ENCODE peak calls at places on chromosome 9, in ten cellular contexts. One of them, this sample, is unnamed.

GRCh38 chr9:83596899-83597504 is 25.9 kb upstream of the IDNK start:
- DNase-seq in AG10803: no peak
- DNase-seq in hippocampal formation: peak
- DNase-seq in LoVo: no peak
- DNase-seq in activated effector memory CD4-positive, alpha-beta T cell treated with anti-CD3 and anti-CD28 coated beads, Interleukin-2, amount 50 U/mL, for 16 hours: peak
- DNase-seq in activated CD8-positive, alpha-beta T cell treated with anti-CD3 and anti-CD28 coated beads, Interleukin-2, amount 10 ng/mL, durations not matched to agents 7 days and 5 days: peak
- DNase-seq in IMR-90: no peak
- DNase-seq in substantia nigra: no peak
- DNase-seq in epithelial cell of esophagus: peak
- DNase-seq in T-helper 22 cell: no peak
- DNase-seq in this sample: peak

GRCh38 chr9:81083821-81084512 is 605.4 kb downstream of the TLE1 start:
- DNase-seq in epithelial cell of esophagus: peak
- DNase-seq in IMR-90: peak
- DNase-seq in T-helper 22 cell: no peak
- DNase-seq in hippocampal formation: no peak
- DNase-seq in LoVo: no peak
- DNase-seq in substantia nigra: no peak
- DNase-seq in AG10803: peak
- DNase-seq in activated CD8-positive, alpha-beta T cell treated with anti-CD3 and anti-CD28 coated beads, Interleukin-2, amount 10 ng/mL, durations not matched to agents 7 days and 5 days: no peak
- DNase-seq in activated effector memory CD4-positive, alpha-beta T cell treated with anti-CD3 and anti-CD28 coated beads, Interleukin-2, amount 50 U/mL, for 16 hours: no peak
- DNase-seq in this sample: no peak

GRCh38 chr9:94818196-94818541 is 91.7 kb downstream of the AOPEP start:
- DNase-seq in T-helper 22 cell: no peak
- DNase-seq in activated effector memory CD4-positive, alpha-beta T cell treated with anti-CD3 and anti-CD28 coated beads, Interleukin-2, amount 50 U/mL, for 16 hours: no peak
- DNase-seq in hippocampal formation: no peak
- DNase-seq in LoVo: no peak
- DNase-seq in epithelial cell of esophagus: peak
- DNase-seq in AG10803: no peak
- DNase-seq in substantia nigra: no peak
- DNase-seq in IMR-90: no peak
- DNase-seq in activated CD8-positive, alpha-beta T cell treated with anti-CD3 and anti-CD28 coated beads, Interleukin-2, amount 10 ng/mL, durations not matched to agents 7 days and 5 days: no peak
- DNase-seq in this sample: no peak

GRCh38 chr9:69585571-69585970 is 86.6 kb downstream of the APBA1 start:
- DNase-seq in activated effector memory CD4-positive, alpha-beta T cell treated with anti-CD3 and anti-CD28 coated beads, Interleukin-2, amount 50 U/mL, for 16 hours: no peak
- DNase-seq in AG10803: no peak
- DNase-seq in activated CD8-positive, alpha-beta T cell treated with anti-CD3 and anti-CD28 coated beads, Interleukin-2, amount 10 ng/mL, durations not matched to agents 7 days and 5 days: no peak
- DNase-seq in LoVo: no peak
- DNase-seq in hippocampal formation: no peak
- DNase-seq in epithelial cell of esophagus: peak
- DNase-seq in IMR-90: no peak
- DNase-seq in T-helper 22 cell: no peak
- DNase-seq in substantia nigra: no peak
- DNase-seq in this sample: no peak

GRCh38 chr9:120625222-120625621 is 45.3 kb upstream of the CDK5RAP2 start:
- DNase-seq in substantia nigra: no peak
- DNase-seq in activated CD8-positive, alpha-beta T cell treated with anti-CD3 and anti-CD28 coated beads, Interleukin-2, amount 10 ng/mL, durations not matched to agents 7 days and 5 days: no peak
- DNase-seq in LoVo: no peak
- DNase-seq in AG10803: peak
- DNase-seq in IMR-90: peak
- DNase-seq in T-helper 22 cell: no peak
- DNase-seq in epithelial cell of esophagus: peak
- DNase-seq in activated effector memory CD4-positive, alpha-beta T cell treated with anti-CD3 and anti-CD28 coated beads, Interleukin-2, amount 50 U/mL, for 16 hours: no peak
- DNase-seq in hippocampal formation: no peak
- DNase-seq in this sample: no peak

GRCh38 chr9:131410051-131410491 is 16.2 kb downstream of the PRRC2B start:
- DNase-seq in epithelial cell of esophagus: no peak
- DNase-seq in AG10803: peak
- DNase-seq in T-helper 22 cell: peak
- DNase-seq in substantia nigra: no peak
- DNase-seq in LoVo: no peak
- DNase-seq in activated effector memory CD4-positive, alpha-beta T cell treated with anti-CD3 and anti-CD28 coated beads, Interleukin-2, amount 50 U/mL, for 16 hours: peak
- DNase-seq in hippocampal formation: no peak
- DNase-seq in activated CD8-positive, alpha-beta T cell treated with anti-CD3 and anti-CD28 coated beads, Interleukin-2, amount 10 ng/mL, durations not matched to agents 7 days and 5 days: peak
- DNase-seq in IMR-90: peak
- DNase-seq in this sample: no peak

GRCh38 chr9:135804588-135805421 is 102.5 kb downstream of the CAMSAP1 start:
- DNase-seq in substantia nigra: no peak
- DNase-seq in IMR-90: peak
- DNase-seq in T-helper 22 cell: no peak
- DNase-seq in activated effector memory CD4-positive, alpha-beta T cell treated with anti-CD3 and anti-CD28 coated beads, Interleukin-2, amount 50 U/mL, for 16 hours: no peak
- DNase-seq in AG10803: peak
- DNase-seq in activated CD8-positive, alpha-beta T cell treated with anti-CD3 and anti-CD28 coated beads, Interleukin-2, amount 10 ng/mL, durations not matched to agents 7 days and 5 days: no peak
- DNase-seq in LoVo: no peak
- DNase-seq in hippocampal formation: no peak
- DNase-seq in epithelial cell of esophagus: no peak
- DNase-seq in this sample: no peak

GRCh38 chr9:114448706-114449105 is 56.6 kb downstream of the WHRN start:
- DNase-seq in substantia nigra: no peak
- DNase-seq in epithelial cell of esophagus: no peak
- DNase-seq in IMR-90: peak
- DNase-seq in T-helper 22 cell: no peak
- DNase-seq in activated effector memory CD4-positive, alpha-beta T cell treated with anti-CD3 and anti-CD28 coated beads, Interleukin-2, amount 50 U/mL, for 16 hours: no peak
- DNase-seq in AG10803: peak
- DNase-seq in hippocampal formation: no peak
- DNase-seq in activated CD8-positive, alpha-beta T cell treated with anti-CD3 and anti-CD28 coated beads, Interleukin-2, amount 10 ng/mL, durations not matched to agents 7 days and 5 days: no peak
- DNase-seq in LoVo: no peak
- DNase-seq in this sample: no peak

GRCh38 chr9:33850677-33851076 is 33.7 kb downstream of the UBE2R2 start:
- DNase-seq in LoVo: no peak
- DNase-seq in hippocampal formation: no peak
- DNase-seq in activated effector memory CD4-positive, alpha-beta T cell treated with anti-CD3 and anti-CD28 coated beads, Interleukin-2, amount 50 U/mL, for 16 hours: peak
- DNase-seq in T-helper 22 cell: no peak
- DNase-seq in IMR-90: no peak
- DNase-seq in activated CD8-positive, alpha-beta T cell treated with anti-CD3 and anti-CD28 coated beads, Interleukin-2, amount 10 ng/mL, durations not matched to agents 7 days and 5 days: no peak
- DNase-seq in epithelial cell of esophagus: no peak
- DNase-seq in AG10803: no peak
- DNase-seq in substantia nigra: no peak
- DNase-seq in this sample: no peak

GRCh38 chr9:77464591-77465125 is 183.5 kb downstream of the GNA14 start:
- DNase-seq in T-helper 22 cell: no peak
- DNase-seq in epithelial cell of esophagus: no peak
- DNase-seq in activated effector memory CD4-positive, alpha-beta T cell treated with anti-CD3 and anti-CD28 coated beads, Interleukin-2, amount 50 U/mL, for 16 hours: no peak
- DNase-seq in substantia nigra: no peak
- DNase-seq in IMR-90: peak
- DNase-seq in activated CD8-positive, alpha-beta T cell treated with anti-CD3 and anti-CD28 coated beads, Interleukin-2, amount 10 ng/mL, durations not matched to agents 7 days and 5 days: no peak
- DNase-seq in hippocampal formation: no peak
- DNase-seq in LoVo: no peak
- DNase-seq in AG10803: no peak
- DNase-seq in this sample: no peak

GRCh38 chr9:77594963-77595362 is 53.2 kb downstream of the GNA14 start:
- DNase-seq in substantia nigra: no peak
- DNase-seq in T-helper 22 cell: no peak
- DNase-seq in IMR-90: no peak
- DNase-seq in epithelial cell of esophagus: no peak
- DNase-seq in hippocampal formation: no peak
- DNase-seq in activated effector memory CD4-positive, alpha-beta T cell treated with anti-CD3 and anti-CD28 coated beads, Interleukin-2, amount 50 U/mL, for 16 hours: no peak
- DNase-seq in activated CD8-positive, alpha-beta T cell treated with anti-CD3 and anti-CD28 coated beads, Interleukin-2, amount 10 ng/mL, durations not matched to agents 7 days and 5 days: no peak
- DNase-seq in LoVo: no peak
- DNase-seq in AG10803: peak
- DNase-seq in this sample: no peak

GRCh38 chr9:129312251-129312650 is 134.2 kb upstream of the IER5L start:
- DNase-seq in activated effector memory CD4-positive, alpha-beta T cell treated with anti-CD3 and anti-CD28 coated beads, Interleukin-2, amount 50 U/mL, for 16 hours: peak
- DNase-seq in AG10803: no peak
- DNase-seq in substantia nigra: no peak
- DNase-seq in LoVo: no peak
- DNase-seq in hippocampal formation: no peak
- DNase-seq in activated CD8-positive, alpha-beta T cell treated with anti-CD3 and anti-CD28 coated beads, Interleukin-2, amount 10 ng/mL, durations not matched to agents 7 days and 5 days: no peak
- DNase-seq in IMR-90: no peak
- DNase-seq in T-helper 22 cell: no peak
- DNase-seq in epithelial cell of esophagus: no peak
- DNase-seq in this sample: no peak

GRCh38 chr9:112112941-112113399 is 62.1 kb downstream of the SUSD1 start:
- DNase-seq in IMR-90: no peak
- DNase-seq in AG10803: peak
- DNase-seq in epithelial cell of esophagus: peak
- DNase-seq in LoVo: peak
- DNase-seq in hippocampal formation: no peak
- DNase-seq in T-helper 22 cell: no peak
- DNase-seq in activated CD8-positive, alpha-beta T cell treated with anti-CD3 and anti-CD28 coated beads, Interleukin-2, amount 10 ng/mL, durations not matched to agents 7 days and 5 days: no peak
- DNase-seq in activated effector memory CD4-positive, alpha-beta T cell treated with anti-CD3 and anti-CD28 coated beads, Interleukin-2, amount 50 U/mL, for 16 hours: peak
- DNase-seq in substantia nigra: no peak
- DNase-seq in this sample: no peak

GRCh38 chr9:75061169-75061568 is 26.8 kb downstream of the NMRK1 start:
- DNase-seq in IMR-90: no peak
- DNase-seq in T-helper 22 cell: no peak
- DNase-seq in hippocampal formation: no peak
- DNase-seq in activated CD8-positive, alpha-beta T cell treated with anti-CD3 and anti-CD28 coated beads, Interleukin-2, amount 10 ng/mL, durations not matched to agents 7 days and 5 days: no peak
- DNase-seq in epithelial cell of esophagus: no peak
- DNase-seq in activated effector memory CD4-positive, alpha-beta T cell treated with anti-CD3 and anti-CD28 coated beads, Interleukin-2, amount 50 U/mL, for 16 hours: no peak
- DNase-seq in AG10803: no peak
- DNase-seq in substantia nigra: no peak
- DNase-seq in LoVo: no peak
- DNase-seq in this sample: no peak

GRCh38 chr9:133701321-133701980 is 36.7 kb downstream of the SARDH start:
- DNase-seq in LoVo: no peak
- DNase-seq in activated CD8-positive, alpha-beta T cell treated with anti-CD3 and anti-CD28 coated beads, Interleukin-2, amount 10 ng/mL, durations not matched to agents 7 days and 5 days: peak
- DNase-seq in AG10803: peak
- DNase-seq in hippocampal formation: peak
- DNase-seq in epithelial cell of esophagus: no peak
- DNase-seq in T-helper 22 cell: peak
- DNase-seq in substantia nigra: peak
- DNase-seq in IMR-90: no peak
- DNase-seq in activated effector memory CD4-positive, alpha-beta T cell treated with anti-CD3 and anti-CD28 coated beads, Interleukin-2, amount 50 U/mL, for 16 hours: peak
- DNase-seq in this sample: peak

GRCh38 chr9:93190133-93190525 is 6.2 kb downstream of the WNK2 start:
- DNase-seq in T-helper 22 cell: no peak
- DNase-seq in activated effector memory CD4-positive, alpha-beta T cell treated with anti-CD3 and anti-CD28 coated beads, Interleukin-2, amount 50 U/mL, for 16 hours: no peak
- DNase-seq in epithelial cell of esophagus: no peak
- DNase-seq in LoVo: no peak
- DNase-seq in AG10803: no peak
- DNase-seq in hippocampal formation: no peak
- DNase-seq in activated CD8-positive, alpha-beta T cell treated with anti-CD3 and anti-CD28 coated beads, Interleukin-2, amount 10 ng/mL, durations not matched to agents 7 days and 5 days: no peak
- DNase-seq in substantia nigra: no peak
- DNase-seq in IMR-90: no peak
- DNase-seq in this sample: no peak

GRCh38 chr9:97555164-97555563 is 53.7 kb downstream of the TMOD1 start:
- DNase-seq in substantia nigra: no peak
- DNase-seq in IMR-90: peak
- DNase-seq in activated effector memory CD4-positive, alpha-beta T cell treated with anti-CD3 and anti-CD28 coated beads, Interleukin-2, amount 50 U/mL, for 16 hours: peak
- DNase-seq in LoVo: no peak
- DNase-seq in activated CD8-positive, alpha-beta T cell treated with anti-CD3 and anti-CD28 coated beads, Interleukin-2, amount 10 ng/mL, durations not matched to agents 7 days and 5 days: no peak
- DNase-seq in T-helper 22 cell: no peak
- DNase-seq in hippocampal formation: no peak
- DNase-seq in epithelial cell of esophagus: no peak
- DNase-seq in AG10803: no peak
- DNase-seq in this sample: no peak

GRCh38 chr9:137028013-137028280 is at the start of gene ABCA2:
- DNase-seq in T-helper 22 cell: no peak
- DNase-seq in epithelial cell of esophagus: no peak
- DNase-seq in substantia nigra: no peak
- DNase-seq in activated CD8-positive, alpha-beta T cell treated with anti-CD3 and anti-CD28 coated beads, Interleukin-2, amount 10 ng/mL, durations not matched to agents 7 days and 5 days: no peak
- DNase-seq in LoVo: no peak
- DNase-seq in activated effector memory CD4-positive, alpha-beta T cell treated with anti-CD3 and anti-CD28 coated beads, Interleukin-2, amount 50 U/mL, for 16 hours: no peak
- DNase-seq in IMR-90: peak
- DNase-seq in AG10803: no peak
- DNase-seq in hippocampal formation: no peak
- DNase-seq in this sample: no peak

GRCh38 chr9:131174681-131175239 is 49.4 kb downstream of the NUP214 start:
- DNase-seq in hippocampal formation: no peak
- DNase-seq in activated effector memory CD4-positive, alpha-beta T cell treated with anti-CD3 and anti-CD28 coated beads, Interleukin-2, amount 50 U/mL, for 16 hours: no peak
- DNase-seq in substantia nigra: no peak
- DNase-seq in AG10803: no peak
- DNase-seq in epithelial cell of esophagus: no peak
- DNase-seq in LoVo: no peak
- DNase-seq in activated CD8-positive, alpha-beta T cell treated with anti-CD3 and anti-CD28 coated beads, Interleukin-2, amount 10 ng/mL, durations not matched to agents 7 days and 5 days: no peak
- DNase-seq in IMR-90: no peak
- DNase-seq in T-helper 22 cell: no peak
- DNase-seq in this sample: no peak

GRCh38 chr9:89179535-89179919 is 909 bp upstream of the SHC3 start:
- DNase-seq in substantia nigra: no peak
- DNase-seq in epithelial cell of esophagus: peak
- DNase-seq in activated effector memory CD4-positive, alpha-beta T cell treated with anti-CD3 and anti-CD28 coated beads, Interleukin-2, amount 50 U/mL, for 16 hours: no peak
- DNase-seq in hippocampal formation: no peak
- DNase-seq in LoVo: peak
- DNase-seq in T-helper 22 cell: no peak
- DNase-seq in IMR-90: peak
- DNase-seq in activated CD8-positive, alpha-beta T cell treated with anti-CD3 and anti-CD28 coated beads, Interleukin-2, amount 10 ng/mL, durations not matched to agents 7 days and 5 days: no peak
- DNase-seq in AG10803: peak
- DNase-seq in this sample: no peak

GRCh38 chr9:42852133-42852532 is 668.7 kb downstream of the SPATA31A6 start:
- DNase-seq in epithelial cell of esophagus: peak
- DNase-seq in T-helper 22 cell: no peak
- DNase-seq in activated CD8-positive, alpha-beta T cell treated with anti-CD3 and anti-CD28 coated beads, Interleukin-2, amount 10 ng/mL, durations not matched to agents 7 days and 5 days: peak
- DNase-seq in activated effector memory CD4-positive, alpha-beta T cell treated with anti-CD3 and anti-CD28 coated beads, Interleukin-2, amount 50 U/mL, for 16 hours: no peak
- DNase-seq in AG10803: peak
- DNase-seq in hippocampal formation: peak
- DNase-seq in LoVo: no peak
- DNase-seq in substantia nigra: no peak
- DNase-seq in IMR-90: no peak
- DNase-seq in this sample: no peak

GRCh38 chr9:27394154-27394825 is 97.3 kb upstream of the EQTN start:
- DNase-seq in activated effector memory CD4-positive, alpha-beta T cell treated with anti-CD3 and anti-CD28 coated beads, Interleukin-2, amount 50 U/mL, for 16 hours: no peak
- DNase-seq in IMR-90: no peak
- DNase-seq in LoVo: peak
- DNase-seq in substantia nigra: no peak
- DNase-seq in hippocampal formation: no peak
- DNase-seq in AG10803: peak
- DNase-seq in T-helper 22 cell: no peak
- DNase-seq in activated CD8-positive, alpha-beta T cell treated with anti-CD3 and anti-CD28 coated beads, Interleukin-2, amount 10 ng/mL, durations not matched to agents 7 days and 5 days: no peak
- DNase-seq in epithelial cell of esophagus: no peak
- DNase-seq in this sample: no peak

GRCh38 chr9:8802242-8802641 is 1002.7 kb upstream of the DMAC1 start:
- DNase-seq in LoVo: no peak
- DNase-seq in activated CD8-positive, alpha-beta T cell treated with anti-CD3 and anti-CD28 coated beads, Interleukin-2, amount 10 ng/mL, durations not matched to agents 7 days and 5 days: no peak
- DNase-seq in epithelial cell of esophagus: peak
- DNase-seq in hippocampal formation: no peak
- DNase-seq in AG10803: no peak
- DNase-seq in activated effector memory CD4-positive, alpha-beta T cell treated with anti-CD3 and anti-CD28 coated beads, Interleukin-2, amount 50 U/mL, for 16 hours: no peak
- DNase-seq in substantia nigra: no peak
- DNase-seq in IMR-90: no peak
- DNase-seq in T-helper 22 cell: no peak
- DNase-seq in this sample: no peak

GRCh38 chr9:77898864-77899263 is 132.7 kb downstream of the GNAQ start:
- DNase-seq in AG10803: no peak
- DNase-seq in LoVo: no peak
- DNase-seq in activated effector memory CD4-positive, alpha-beta T cell treated with anti-CD3 and anti-CD28 coated beads, Interleukin-2, amount 50 U/mL, for 16 hours: no peak
- DNase-seq in T-helper 22 cell: no peak
- DNase-seq in IMR-90: no peak
- DNase-seq in activated CD8-positive, alpha-beta T cell treated with anti-CD3 and anti-CD28 coated beads, Interleukin-2, amount 10 ng/mL, durations not matched to agents 7 days and 5 days: no peak
- DNase-seq in hippocampal formation: no peak
- DNase-seq in substantia nigra: no peak
- DNase-seq in epithelial cell of esophagus: no peak
- DNase-seq in this sample: no peak

GRCh38 chr9:27457445-27457844 is 66.6 kb upstream of the IFNK start:
- DNase-seq in T-helper 22 cell: no peak
- DNase-seq in activated CD8-positive, alpha-beta T cell treated with anti-CD3 and anti-CD28 coated beads, Interleukin-2, amount 10 ng/mL, durations not matched to agents 7 days and 5 days: no peak
- DNase-seq in LoVo: peak
- DNase-seq in substantia nigra: no peak
- DNase-seq in hippocampal formation: no peak
- DNase-seq in IMR-90: no peak
- DNase-seq in activated effector memory CD4-positive, alpha-beta T cell treated with anti-CD3 and anti-CD28 coated beads, Interleukin-2, amount 50 U/mL, for 16 hours: no peak
- DNase-seq in AG10803: no peak
- DNase-seq in epithelial cell of esophagus: no peak
- DNase-seq in this sample: no peak

GRCh38 chr9:70683841-70684240 is 269.4 kb upstream of the KLF9 start:
- DNase-seq in substantia nigra: no peak
- DNase-seq in IMR-90: no peak
- DNase-seq in LoVo: no peak
- DNase-seq in AG10803: no peak
- DNase-seq in activated CD8-positive, alpha-beta T cell treated with anti-CD3 and anti-CD28 coated beads, Interleukin-2, amount 10 ng/mL, durations not matched to agents 7 days and 5 days: no peak
- DNase-seq in T-helper 22 cell: no peak
- DNase-seq in hippocampal formation: no peak
- DNase-seq in epithelial cell of esophagus: no peak
- DNase-seq in activated effector memory CD4-positive, alpha-beta T cell treated with anti-CD3 and anti-CD28 coated beads, Interleukin-2, amount 50 U/mL, for 16 hours: no peak
- DNase-seq in this sample: no peak

GRCh38 chr9:37037744-37038640 is 3.9 kb upstream of the PAX5 start:
- DNase-seq in LoVo: no peak
- DNase-seq in T-helper 22 cell: no peak
- DNase-seq in epithelial cell of esophagus: no peak
- DNase-seq in activated effector memory CD4-positive, alpha-beta T cell treated with anti-CD3 and anti-CD28 coated beads, Interleukin-2, amount 50 U/mL, for 16 hours: peak
- DNase-seq in IMR-90: no peak
- DNase-seq in activated CD8-positive, alpha-beta T cell treated with anti-CD3 and anti-CD28 coated beads, Interleukin-2, amount 10 ng/mL, durations not matched to agents 7 days and 5 days: no peak
- DNase-seq in substantia nigra: no peak
- DNase-seq in AG10803: no peak
- DNase-seq in hippocampal formation: no peak
- DNase-seq in this sample: no peak

GRCh38 chr9:89354471-89354870 is 36.2 kb downstream of the SECISBP2 start:
- DNase-seq in epithelial cell of esophagus: no peak
- DNase-seq in hippocampal formation: no peak
- DNase-seq in activated CD8-positive, alpha-beta T cell treated with anti-CD3 and anti-CD28 coated beads, Interleukin-2, amount 10 ng/mL, durations not matched to agents 7 days and 5 days: no peak
- DNase-seq in IMR-90: no peak
- DNase-seq in AG10803: no peak
- DNase-seq in activated effector memory CD4-positive, alpha-beta T cell treated with anti-CD3 and anti-CD28 coated beads, Interleukin-2, amount 50 U/mL, for 16 hours: no peak
- DNase-seq in LoVo: no peak
- DNase-seq in T-helper 22 cell: no peak
- DNase-seq in substantia nigra: no peak
- DNase-seq in this sample: no peak

This sample was measured in midbrain.